ENCODE peak calls at places on chromosomes 11 and 22, in eight cellular contexts. One of them, this sample, is unnamed.

GRCh38 chr22:44686873-44687600 is 15.0 kb upstream of the PRR5 start:
- DNase-seq in CD8-positive, alpha-beta T cell: no peak
- DNase-seq in DND-41: no peak
- DNase-seq in cardiac muscle cell: peak; percentile 81
- DNase-seq in NT2/D1: no peak
- DNase-seq in H9: no peak
- DNase-seq in heart left ventricle: no peak
- DNase-seq in A549: no peak
- DNase-seq in this sample: no peak

GRCh38 chr11:213111-213510 is 5.6 kb downstream of the RIC8A start:
- DNase-seq in CD8-positive, alpha-beta T cell: no peak
- DNase-seq in DND-41: peak; percentile 47
- DNase-seq in cardiac muscle cell: no peak
- DNase-seq in NT2/D1: no peak
- DNase-seq in H9: no peak
- DNase-seq in heart left ventricle: no peak
- DNase-seq in A549: no peak
- DNase-seq in this sample: no peak

GRCh38 chr22:37906364-37907008 is 389 bp downstream of the MICALL1 start:
- DNase-seq in CD8-positive, alpha-beta T cell: peak; percentile 57
- DNase-seq in DND-41: peak; percentile 29
- DNase-seq in cardiac muscle cell: no peak
- DNase-seq in NT2/D1: no peak
- DNase-seq in H9: no peak
- DNase-seq in heart left ventricle: peak; percentile 40
- DNase-seq in A549: no peak
- DNase-seq in this sample: peak; percentile 35

GRCh38 chr22:44067033-44067432 is 42.9 kb downstream of the PARVB start:
- DNase-seq in CD8-positive, alpha-beta T cell: no peak
- DNase-seq in DND-41: no peak
- DNase-seq in cardiac muscle cell: no peak
- DNase-seq in NT2/D1: no peak
- DNase-seq in H9: no peak
- DNase-seq in heart left ventricle: no peak
- DNase-seq in A549: no peak
- DNase-seq in this sample: no peak

GRCh38 chr11:11311169-11311568 is 41.9 kb downstream of the CSNK2A3 start:
- DNase-seq in CD8-positive, alpha-beta T cell: no peak
- DNase-seq in DND-41: peak; percentile 6
- DNase-seq in cardiac muscle cell: no peak
- DNase-seq in NT2/D1: no peak
- DNase-seq in H9: no peak
- DNase-seq in heart left ventricle: no peak
- DNase-seq in A549: no peak
- DNase-seq in this sample: peak; percentile 32

GRCh38 chr22:21974058-21974649 is 8.4 kb downstream of the TOP3B start:
- DNase-seq in CD8-positive, alpha-beta T cell: no peak
- DNase-seq in DND-41: no peak
- DNase-seq in cardiac muscle cell: no peak
- DNase-seq in NT2/D1: no peak
- DNase-seq in H9: no peak
- DNase-seq in heart left ventricle: no peak
- DNase-seq in A549: no peak
- DNase-seq in this sample: no peak

GRCh38 chr11:72975778-72976520 is 161.7 kb downstream of the ATG16L2 start:
- DNase-seq in CD8-positive, alpha-beta T cell: no peak
- DNase-seq in DND-41: no peak
- DNase-seq in cardiac muscle cell: peak; percentile 90
- DNase-seq in NT2/D1: no peak
- DNase-seq in H9: no peak
- DNase-seq in heart left ventricle: no peak
- DNase-seq in A549: no peak
- DNase-seq in this sample: no peak

GRCh38 chr22:32020117-32020516 is 22.9 kb upstream of the SLC5A1 start:
- DNase-seq in CD8-positive, alpha-beta T cell: no peak
- DNase-seq in DND-41: no peak
- DNase-seq in cardiac muscle cell: peak; percentile 71
- DNase-seq in NT2/D1: no peak
- DNase-seq in H9: no peak
- DNase-seq in heart left ventricle: no peak
- DNase-seq in A549: no peak
- DNase-seq in this sample: no peak

GRCh38 chr11:70422692-70423522 is 24.6 kb downstream of the CTTN start:
- DNase-seq in CD8-positive, alpha-beta T cell: no peak
- DNase-seq in DND-41: no peak
- DNase-seq in cardiac muscle cell: no peak
- DNase-seq in NT2/D1: no peak
- DNase-seq in H9: no peak
- DNase-seq in heart left ventricle: no peak
- DNase-seq in A549: no peak
- DNase-seq in this sample: no peak

GRCh38 chr11:70428701-70429427 is 30.5 kb downstream of the CTTN start:
- DNase-seq in CD8-positive, alpha-beta T cell: no peak
- DNase-seq in DND-41: no peak
- DNase-seq in cardiac muscle cell: no peak
- DNase-seq in NT2/D1: no peak
- DNase-seq in H9: no peak
- DNase-seq in heart left ventricle: no peak
- DNase-seq in A549: no peak
- DNase-seq in this sample: no peak

GRCh38 chr11:70423523-70424505 is 25.5 kb downstream of the CTTN start:
- DNase-seq in CD8-positive, alpha-beta T cell: no peak
- DNase-seq in DND-41: no peak
- DNase-seq in cardiac muscle cell: peak; percentile 94
- DNase-seq in NT2/D1: no peak
- DNase-seq in H9: no peak
- DNase-seq in heart left ventricle: no peak
- DNase-seq in A549: no peak
- DNase-seq in this sample: no peak

GRCh38 chr11:70421123-70421522 is 22.8 kb downstream of the CTTN start:
- DNase-seq in CD8-positive, alpha-beta T cell: no peak
- DNase-seq in DND-41: no peak
- DNase-seq in cardiac muscle cell: no peak
- DNase-seq in NT2/D1: no peak
- DNase-seq in H9: no peak
- DNase-seq in heart left ventricle: no peak
- DNase-seq in A549: no peak
- DNase-seq in this sample: no peak

GRCh38 chr11:70424765-70425164 is 26.4 kb downstream of the CTTN start:
- DNase-seq in CD8-positive, alpha-beta T cell: no peak
- DNase-seq in DND-41: no peak
- DNase-seq in cardiac muscle cell: no peak
- DNase-seq in NT2/D1: no peak
- DNase-seq in H9: no peak
- DNase-seq in heart left ventricle: no peak
- DNase-seq in A549: no peak
- DNase-seq in this sample: no peak
- H3K4me1 ChIP-seq in CD8-positive, alpha-beta T cell: peaks cover 9% of the 10 kb centered on the region
- H3K4me1 ChIP-seq in DND-41: no peaks in the 10 kb centered on the region
- H3K4me1 ChIP-seq in cardiac muscle cell: no peaks in the 10 kb centered on the region
- H3K4me1 ChIP-seq in NT2/D1: peaks cover 20% of the 10 kb centered on the region
- H3K4me1 ChIP-seq in H9: no peaks in the 10 kb centered on the region
- H3K4me1 ChIP-seq in heart left ventricle: no peaks in the 10 kb centered on the region
- H3K4me1 ChIP-seq in A549: no peaks in the 10 kb centered on the region
- H3K4me1 ChIP-seq in this sample: no peaks in the 10 kb centered on the region

DNA sequence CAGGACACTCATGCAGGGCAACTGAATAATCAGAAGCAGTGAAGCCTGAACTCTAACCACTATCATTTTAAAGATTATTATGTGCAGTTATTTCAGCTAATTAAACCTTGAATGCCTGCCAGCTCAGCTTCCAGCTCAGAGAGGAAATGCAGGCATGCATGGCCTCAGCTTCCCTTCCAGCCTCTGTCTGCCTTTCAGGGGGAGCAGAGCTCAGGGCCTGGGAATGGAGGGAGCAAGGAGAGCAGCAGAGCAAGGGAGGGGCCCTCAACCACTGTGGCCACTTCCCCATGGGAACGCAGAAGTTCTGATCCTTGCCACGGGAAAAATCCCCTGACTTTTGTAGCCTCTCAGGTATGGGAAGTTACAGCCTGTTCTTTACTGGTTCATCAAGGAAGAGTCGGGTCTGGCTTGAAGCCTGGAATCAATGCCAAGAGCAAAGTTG is 32.6 kb upstream of the APLNR start:
- DNase-seq in CD8-positive, alpha-beta T cell: no peak
- DNase-seq in DND-41: no peak
- DNase-seq in cardiac muscle cell: peak; percentile 25
- DNase-seq in NT2/D1: no peak
- DNase-seq in H9: no peak
- DNase-seq in heart left ventricle: no peak
- DNase-seq in A549: no peak
- DNase-seq in this sample: no peak
- H3K4me1 ChIP-seq in CD8-positive, alpha-beta T cell: no peaks in the 10 kb centered on the region
- H3K4me1 ChIP-seq in DND-41: no peaks in the 10 kb centered on the region
- H3K4me1 ChIP-seq in cardiac muscle cell: no peaks in the 10 kb centered on the region
- H3K4me1 ChIP-seq in NT2/D1: no peaks in the 10 kb centered on the region
- H3K4me1 ChIP-seq in H9: no peaks in the 10 kb centered on the region
- H3K4me1 ChIP-seq in heart left ventricle: no peaks in the 10 kb centered on the region
- H3K4me1 ChIP-seq in A549: no peaks in the 10 kb centered on the region
- H3K4me1 ChIP-seq in this sample: no peaks in the 10 kb centered on the region

DNA sequence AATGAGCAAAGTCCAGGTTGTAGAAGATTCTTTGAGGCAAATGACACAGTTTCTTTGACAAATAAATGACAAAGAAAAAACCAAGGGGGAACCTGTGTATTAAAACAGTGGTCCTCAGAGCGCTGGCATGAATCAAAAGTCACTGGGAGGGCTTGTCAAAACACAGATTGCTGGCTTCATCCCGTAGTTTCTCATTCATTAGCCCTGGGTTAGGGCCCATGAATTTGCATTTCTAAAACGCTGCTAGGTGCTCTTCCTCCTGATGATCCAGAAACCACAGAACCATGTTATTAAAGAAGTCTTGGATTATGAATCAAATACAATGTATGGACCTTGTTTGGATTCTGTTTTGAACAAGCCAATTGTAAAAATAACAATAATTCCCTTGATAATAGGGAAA is 92.7 kb downstream of the YAP1 start:
- DNase-seq in CD8-positive, alpha-beta T cell: no peak
- DNase-seq in DND-41: no peak
- DNase-seq in cardiac muscle cell: no peak
- DNase-seq in NT2/D1: no peak
- DNase-seq in H9: no peak
- DNase-seq in heart left ventricle: no peak
- DNase-seq in A549: no peak
- DNase-seq in this sample: no peak
- H3K4me1 ChIP-seq in CD8-positive, alpha-beta T cell: no peaks in the 10 kb centered on the region
- H3K4me1 ChIP-seq in DND-41: no peaks in the 10 kb centered on the region
- H3K4me1 ChIP-seq in cardiac muscle cell: peaks cover 2% of the 10 kb centered on the region
- H3K4me1 ChIP-seq in NT2/D1: peaks cover 3% of the 10 kb centered on the region
- H3K4me1 ChIP-seq in H9: peaks cover 6% of the 10 kb centered on the region
- H3K4me1 ChIP-seq in heart left ventricle: no peaks in the 10 kb centered on the region
- H3K4me1 ChIP-seq in A549: no peaks in the 10 kb centered on the region
- H3K4me1 ChIP-seq in this sample: no peaks in the 10 kb centered on the region

GRCh38 chr11:63536669-63537292 is at the start of gene PLAAT4:
- DNase-seq in CD8-positive, alpha-beta T cell: peak; percentile 68
- DNase-seq in DND-41: peak; percentile 64
- DNase-seq in cardiac muscle cell: peak; percentile 81
- DNase-seq in NT2/D1: no peak
- DNase-seq in H9: no peak
- DNase-seq in heart left ventricle: peak; percentile 28
- DNase-seq in A549: no peak
- DNase-seq in this sample: no peak
- H3K4me1 ChIP-seq in CD8-positive, alpha-beta T cell: peaks cover 84% of the 10 kb centered on the region
- H3K4me1 ChIP-seq in DND-41: peaks cover 41% of the 10 kb centered on the region
- H3K4me1 ChIP-seq in cardiac muscle cell: no peaks in the 10 kb centered on the region
- H3K4me1 ChIP-seq in NT2/D1: peaks cover 5% of the 10 kb centered on the region
- H3K4me1 ChIP-seq in H9: peaks cover 6% of the 10 kb centered on the region
- H3K4me1 ChIP-seq in heart left ventricle: peaks cover 21% of the 10 kb centered on the region
- H3K4me1 ChIP-seq in A549: peaks cover 18% of the 10 kb centered on the region
- H3K4me1 ChIP-seq in this sample: peaks cover 17% of the 10 kb centered on the region

DNA sequence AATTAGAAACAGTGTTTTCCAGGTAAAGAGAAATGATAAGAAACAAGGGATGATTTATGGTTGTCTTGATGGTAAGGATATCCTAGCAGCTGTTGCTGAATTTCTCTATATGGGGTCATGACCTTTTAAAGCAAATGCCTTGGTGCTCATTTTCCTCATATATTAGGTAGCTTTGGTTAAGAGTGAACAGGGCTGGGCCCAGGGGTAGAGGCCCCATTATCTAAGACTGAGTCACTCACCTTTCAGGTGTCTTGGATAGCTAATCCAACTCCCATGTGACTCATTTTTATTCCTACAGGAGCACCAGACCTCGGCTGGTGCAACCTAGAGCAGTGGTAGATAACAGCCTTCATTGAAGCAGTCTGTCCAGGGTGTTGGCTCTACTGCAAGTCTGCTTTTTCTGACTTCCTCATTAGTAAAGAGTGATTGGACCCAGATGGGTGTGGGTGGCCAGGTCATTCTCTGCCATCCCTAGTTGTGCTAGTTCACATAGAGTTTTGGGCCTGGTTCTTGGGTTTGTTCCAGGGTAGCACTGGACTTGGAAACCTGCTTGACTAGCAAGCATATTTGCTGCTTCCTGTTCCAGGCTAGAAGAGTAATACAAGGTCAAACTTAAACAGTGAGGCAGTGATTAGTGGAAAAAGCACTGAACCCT is 37.4 kb downstream of the CTNND1 start:
- DNase-seq in CD8-positive, alpha-beta T cell: no peak
- DNase-seq in DND-41: no peak
- DNase-seq in cardiac muscle cell: peak; percentile 66
- DNase-seq in NT2/D1: no peak
- DNase-seq in H9: no peak
- DNase-seq in heart left ventricle: peak; percentile 53
- DNase-seq in A549: no peak
- DNase-seq in this sample: no peak
- H3K4me1 ChIP-seq in CD8-positive, alpha-beta T cell: peaks cover 24% of the 10 kb centered on the region
- H3K4me1 ChIP-seq in DND-41: peaks cover 20% of the 10 kb centered on the region
- H3K4me1 ChIP-seq in cardiac muscle cell: peaks cover 14% of the 10 kb centered on the region
- H3K4me1 ChIP-seq in NT2/D1: peaks cover 3% of the 10 kb centered on the region
- H3K4me1 ChIP-seq in H9: no peaks in the 10 kb centered on the region
- H3K4me1 ChIP-seq in heart left ventricle: peaks cover 47% of the 10 kb centered on the region
- H3K4me1 ChIP-seq in A549: peaks cover 33% of the 10 kb centered on the region
- H3K4me1 ChIP-seq in this sample: peaks cover 12% of the 10 kb centered on the region